ENCODE peak calls at places on chromosomes 16 and 17, in six cellular contexts. One of them, this sample, is unnamed.
A peak's percentile ranks its signal among the peaks of the same experiment; 100 is the strongest.

GRCh38 chr17:48625502-48626201 is 506 bp downstream of the HOXB9 start:
- DNase-seq in astrocyte of the spinal cord: no peak
- DNase-seq in AG10803: no peak
- DNase-seq in Daoy: peak; percentile 63
- DNase-seq in T-helper 9 cell: peak; percentile 32
- DNase-seq in body of pancreas: no peak
- DNase-seq in this sample: peak; percentile 92

GRCh38 chr16:84633622-84634021 is 14.7 kb upstream of the KLHL36 start:
- DNase-seq in astrocyte of the spinal cord: no peak
- DNase-seq in AG10803: no peak
- DNase-seq in Daoy: no peak
- DNase-seq in T-helper 9 cell: no peak
- DNase-seq in body of pancreas: peak; percentile 50
- DNase-seq in this sample: no peak

GRCh38 chr16:27676807-27677206 is 126.9 kb downstream of the KATNIP start:
- DNase-seq in astrocyte of the spinal cord: peak; percentile 58
- DNase-seq in AG10803: no peak
- DNase-seq in Daoy: no peak
- DNase-seq in T-helper 9 cell: no peak
- DNase-seq in body of pancreas: no peak
- DNase-seq in this sample: no peak

GRCh38 chr16:88534731-88535141 is 35.5 kb upstream of the ZC3H18 start:
- DNase-seq in astrocyte of the spinal cord: peak; percentile 33
- DNase-seq in AG10803: peak; percentile 52
- DNase-seq in Daoy: peak; percentile 39
- DNase-seq in T-helper 9 cell: no peak
- DNase-seq in body of pancreas: no peak
- DNase-seq in this sample: peak; percentile 58

GRCh38 chr17:27157898-27158297 is 136.0 kb upstream of the WSB1 start:
- DNase-seq in astrocyte of the spinal cord: no peak
- DNase-seq in AG10803: no peak
- DNase-seq in Daoy: no peak
- DNase-seq in T-helper 9 cell: no peak
- DNase-seq in body of pancreas: no peak
- DNase-seq in this sample: no peak

GRCh38 chr17:44992242-44992939 is 24.3 kb upstream of the C1QL1 start:
- DNase-seq in astrocyte of the spinal cord: no peak
- DNase-seq in AG10803: no peak
- DNase-seq in Daoy: no peak
- DNase-seq in T-helper 9 cell: no peak
- DNase-seq in body of pancreas: no peak
- DNase-seq in this sample: no peak

GRCh38 chr17:54353789-54354525 is 531.2 kb downstream of the KIF2B start:
- DNase-seq in astrocyte of the spinal cord: no peak
- DNase-seq in AG10803: no peak
- DNase-seq in Daoy: no peak
- DNase-seq in T-helper 9 cell: no peak
- DNase-seq in body of pancreas: no peak
- DNase-seq in this sample: no peak

GRCh38 chr16:4306439-4307214 is 9.2 kb upstream of the GLIS2 start:
- DNase-seq in astrocyte of the spinal cord: no peak
- DNase-seq in AG10803: no peak
- DNase-seq in Daoy: no peak
- DNase-seq in T-helper 9 cell: peak; percentile 51
- DNase-seq in body of pancreas: no peak
- DNase-seq in this sample: no peak

GRCh38 chr17:31684901-31685300 is 174.1 kb downstream of the COPRS start:
- DNase-seq in astrocyte of the spinal cord: no peak
- DNase-seq in AG10803: no peak
- DNase-seq in Daoy: no peak
- DNase-seq in T-helper 9 cell: no peak
- DNase-seq in body of pancreas: no peak
- DNase-seq in this sample: no peak

GRCh38 chr17:19342611-19343255 is 19.8 kb downstream of the B9D1 start:
- DNase-seq in astrocyte of the spinal cord: no peak
- DNase-seq in AG10803: no peak
- DNase-seq in Daoy: no peak
- DNase-seq in T-helper 9 cell: no peak
- DNase-seq in body of pancreas: no peak
- DNase-seq in this sample: no peak

GRCh38 chr17:7438050-7438614 is 1.2 kb upstream of the FGF11 start:
- DNase-seq in astrocyte of the spinal cord: no peak
- DNase-seq in AG10803: no peak
- DNase-seq in Daoy: peak; percentile 72
- DNase-seq in T-helper 9 cell: peak; percentile 42
- DNase-seq in body of pancreas: peak; percentile 37
- DNase-seq in this sample: peak; percentile 75

GRCh38 chr17:64081802-64082799 is 47.8 kb downstream of the ERN1 start:
- DNase-seq in astrocyte of the spinal cord: peak; percentile 62
- DNase-seq in AG10803: peak; percentile 91
- DNase-seq in Daoy: peak; percentile 36
- DNase-seq in T-helper 9 cell: peak; percentile 36
- DNase-seq in body of pancreas: no peak
- DNase-seq in this sample: no peak

GRCh38 chr16:2341456-2342447 is 1.2 kb upstream of the ABCA3 start:
- DNase-seq in astrocyte of the spinal cord: no peak
- DNase-seq in AG10803: no peak
- DNase-seq in Daoy: no peak
- DNase-seq in T-helper 9 cell: no peak
- DNase-seq in body of pancreas: no peak
- DNase-seq in this sample: peak; percentile 9